ENCODE peak calls at places on chromosome 20, in seven cellular contexts. B is head of caudate nucleus; S is lung microvascular endothelial cell; K is activated T-cell treated with anti-CD3 and anti-CD28 coated beads, Interleukin-2, amount 50 U/mL, for 48 hours; N is fibroblast of lung; Z is SK-N-DZ; M is GM23248. R is an unnamed sample.

GRCh38 chr20:3994125-3994524 is 21.2 kb downstream of the RNF24 start:
- DNase-seq in B (no peak), S (no peak), K (no peak), N (no peak), Z (no peak), M (no peak), R (no peak)

GRCh38 chr20:50536333-50536732 is 26.1 kb downstream of the PTPN1 start:
- DNase-seq in B (no peak), S (no peak), K (no peak), N (peak; percentile 56), Z (no peak), M (no peak), R (no peak)

GRCh38 chr20:51910202-51911050 is 108.1 kb upstream of the SALL4 start:
- DNase-seq in B (no peak), S (no peak), K (no peak), N (peak; percentile 75), Z (peak; percentile 71), M (no peak), R (peak; percentile 56)

GRCh38 chr20:24983896-24984295 is 8.7 kb downstream of the APMAP start:
- DNase-seq in B (peak; percentile 15), S (no peak), K (no peak), N (no peak), Z (no peak), M (no peak), R (no peak)

GRCh38 chr20:63536241-63536977 is 767 bp downstream of the PTK6 start:
- DNase-seq in B (no peak), S (peak; percentile 43), K (no peak), N (no peak), Z (no peak), M (peak; percentile 89), R (no peak)

GRCh38 chr20:46056027-46056833 is 27.2 kb downstream of the SLC12A5 start:
- DNase-seq in B (peak; percentile 48), S (no peak), K (no peak), N (no peak), Z (no peak), M (no peak), R (no peak)

GRCh38 chr20:52280407-52280806 is 88.8 kb upstream of the ZFP64 start:
- DNase-seq in B (no peak), S (no peak), K (no peak), N (no peak), Z (no peak), M (no peak), R (no peak)

GRCh38 chr20:51650685-51651134 is 108.2 kb upstream of the NFATC2 start:
- DNase-seq in B (no peak), S (peak; percentile 86), K (no peak), N (peak; percentile 68), Z (no peak), M (peak; percentile 59), R (no peak)

GRCh38 chr20:1005452-1006027 is 3.4 kb upstream of the RSPO4 start:
- DNase-seq in B (no peak), S (peak; percentile 45), K (peak; percentile 34), N (peak; percentile 15), Z (peak; percentile 69), M (peak; percentile 34), R (peak; percentile 18)

GRCh38 chr20:36988494-36988966 is 37.0 kb upstream of the SAMHD1 start:
- DNase-seq in B (no peak), S (peak; percentile 88), K (no peak), N (peak; percentile 22), Z (no peak), M (peak; percentile 28), R (no peak)

GRCh38 chr20:12040261-12040660 is 122.6 kb downstream of the BTBD3 start:
- DNase-seq in B (no peak), S (no peak), K (no peak), N (no peak), Z (no peak), M (no peak), R (no peak)

GRCh38 chr20:63978319-63979220 is 872 bp downstream of the SAMD10 start:
- DNase-seq in B (no peak), S (peak; percentile 62), K (peak; percentile 79), N (peak; percentile 45), Z (peak; percentile 67), M (peak; percentile 45), R (peak; percentile 76)

GRCh38 chr20:44720617-44720993 is 5.4 kb downstream of the CCN5 start:
- DNase-seq in B (peak; percentile 61), S (no peak), K (no peak), N (peak; percentile 71), Z (no peak), M (peak; percentile 93), R (peak; percentile 31)

GRCh38 chr20:9059931-9060330 is 9.0 kb upstream of the PLCB4 start:
- DNase-seq in B (no peak), S (no peak), K (no peak), N (peak; percentile 85), Z (no peak), M (peak; percentile 46), R (no peak)